ENCODE peak calls at places on chromosomes 4 and X, in four cellular contexts. R is pancreas, D is breast epithelium, F is fibroblast of lung. L is an unnamed sample.

GRCh38 chr4:99536148-99536728 is 25.4 kb downstream of the C4orf17 start:
- DNase-seq in R (peak), D (no peak), F (no peak), L (no peak)

GRCh38 chrX:44245730-44246129 is 97.7 kb downstream of the EFHC2 start:
- DNase-seq in R (no peak), D (no peak), F (no peak), L (no peak)

GRCh38 chr4:74123065-74123728 is 24.2 kb upstream of the CXCL2 start:
- DNase-seq in R (no peak), D (no peak), F (no peak), L (no peak)

GRCh38 chr4:38753021-38753806 is 29.6 kb downstream of the TLR10 start:
- DNase-seq in R (no peak), D (peak), F (peak), L (no peak)

GRCh38 chr4:156941940-156942548 is 29.6 kb downstream of the PDGFC start:
- DNase-seq in R (peak), D (no peak), F (peak), L (no peak)

GRCh38 chrX:130376077-130376476 is 9.4 kb downstream of the GPR119 start:
- DNase-seq in R (no peak), D (no peak), F (no peak), L (no peak)

GRCh38 chrX:8984231-8984630 is 49.7 kb downstream of the FAM9B start:
- DNase-seq in R (no peak), D (no peak), F (no peak), L (no peak)

GRCh38 chrX:39196192-39197102 is 395.2 kb downstream of the MID1IP1 start:
- DNase-seq in R (no peak), D (peak), F (peak), L (peak)

GRCh38 chr4:173564461-173564860 is 34.4 kb upstream of the HAND2 start:
- DNase-seq in R (no peak), D (no peak), F (no peak), L (no peak)

GRCh38 chrX:110241816-110242215 is 76.1 kb downstream of the AMMECR1 start:
- DNase-seq in R (no peak), D (no peak), F (peak), L (no peak)

GRCh38 chr4:95106408-95106928 is 348.7 kb downstream of the BMPR1B start:
- DNase-seq in R (no peak), D (no peak), F (peak), L (no peak)

GRCh38 chr4:156672492-156672891 is 299.1 kb downstream of the PDGFC start:
- DNase-seq in R (no peak), D (no peak), F (peak), L (no peak)

GRCh38 chr4:24979554-24979953 is 51.2 kb downstream of the LGI2 start:
- DNase-seq in R (no peak), D (no peak), F (no peak), L (no peak)

GRCh38 chr4:24394041-24394440 is 190.3 kb downstream of the DHX15 start:
- DNase-seq in R (no peak), D (no peak), F (peak), L (no peak)

GRCh38 chrX:39982927-39983326 is 114.8 kb downstream of the BCOR start:
- DNase-seq in R (no peak), D (no peak), F (no peak), L (no peak)

GRCh38 chrX:135330709-135331108 is 21.4 kb downstream of the ETDC start:
- DNase-seq in R (no peak), D (no peak), F (no peak), L (no peak)

GRCh38 chrX:2589186-2590020 is 88.6 kb upstream of the DHRSX start:
- DNase-seq in R (no peak), D (peak), F (peak), L (no peak)

GRCh38 chr4:156838761-156839160 is 132.8 kb downstream of the PDGFC start:
- DNase-seq in R (no peak), D (no peak), F (peak), L (no peak)

GRCh38 chr4:82380344-82380743 is 6.6 kb upstream of the HNRNPD start:
- DNase-seq in R (no peak), D (peak), F (no peak), L (no peak)

GRCh38 chr4:120977435-120977997 is 55.0 kb upstream of the PRDM5 start:
- DNase-seq in R (no peak), D (no peak), F (peak), L (no peak)

GRCh38 chr4:102531441-102531840 is 30.3 kb downstream of the NFKB1 start:
- DNase-seq in R (no peak), D (no peak), F (peak), L (no peak)
- H3K27ac ChIP-seq in R (no peak), D (no peak), F (no peak), L (no peak)

DNA sequence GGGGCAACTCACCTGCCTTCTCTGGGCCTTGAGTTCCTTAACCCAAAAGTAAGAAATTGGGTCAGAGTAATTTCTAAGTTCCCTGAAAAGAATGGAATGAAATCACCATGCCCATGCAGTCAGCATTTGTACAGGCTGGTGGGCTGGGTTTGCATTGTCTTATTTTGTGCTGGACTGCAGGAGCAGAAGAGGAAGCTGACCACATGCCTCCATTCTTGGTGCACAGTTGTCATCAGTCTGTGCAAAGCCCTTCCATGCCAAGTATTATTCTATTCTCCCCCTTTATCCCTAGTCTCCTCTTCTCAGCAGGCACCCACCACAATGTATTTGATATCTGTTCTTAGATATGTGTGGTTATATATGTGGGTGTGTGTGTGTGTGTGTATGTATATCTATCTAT is 56.4 kb downstream of the FHDC1 start:
- DNase-seq in R (no peak), D (no peak), F (no peak), L (no peak)
- H3K27ac ChIP-seq in R (no peak), D (no peak), F (no peak), L (no peak)

GRCh38 chr4:7922466-7922865 is 17.2 kb downstream of the AFAP1 start:
- DNase-seq in R (no peak), D (no peak), F (no peak), L (no peak)

GRCh38 chr4:7926822-7927221 is 12.8 kb downstream of the AFAP1 start:
- DNase-seq in R (no peak), D (no peak), F (no peak), L (no peak)

GRCh38 chr4:7924163-7924562 is 15.5 kb downstream of the AFAP1 start:
- DNase-seq in R (no peak), D (no peak), F (no peak), L (no peak)

GRCh38 chr4:7928711-7929505 is 10.8 kb downstream of the AFAP1 start:
- DNase-seq in R (no peak), D (no peak), F (no peak), L (no peak)

DNA sequence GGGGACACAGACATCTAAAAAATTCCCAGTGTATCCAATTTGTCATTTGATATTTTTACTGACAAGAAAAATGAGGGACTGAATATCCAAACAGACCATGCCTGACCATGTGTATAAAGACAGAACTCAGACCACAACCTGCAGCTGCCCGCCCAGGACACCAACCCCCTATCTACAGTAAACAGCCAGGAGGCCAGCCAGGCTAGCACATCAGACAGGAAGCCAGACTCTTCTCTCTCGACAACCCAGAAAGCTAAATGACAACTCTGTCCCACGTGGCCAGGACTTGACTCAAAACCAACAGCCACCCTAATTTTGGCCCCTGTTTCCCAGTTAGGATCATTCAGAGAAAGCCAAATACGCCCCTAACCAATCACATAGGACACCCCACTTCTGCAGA is 15.1 kb downstream of the AFAP1 start:
- DNase-seq in R (no peak), D (no peak), F (no peak), L (no peak)
- H3K27ac ChIP-seq in R (no peak), D (no peak), F (no peak), L (no peak)

DNA sequence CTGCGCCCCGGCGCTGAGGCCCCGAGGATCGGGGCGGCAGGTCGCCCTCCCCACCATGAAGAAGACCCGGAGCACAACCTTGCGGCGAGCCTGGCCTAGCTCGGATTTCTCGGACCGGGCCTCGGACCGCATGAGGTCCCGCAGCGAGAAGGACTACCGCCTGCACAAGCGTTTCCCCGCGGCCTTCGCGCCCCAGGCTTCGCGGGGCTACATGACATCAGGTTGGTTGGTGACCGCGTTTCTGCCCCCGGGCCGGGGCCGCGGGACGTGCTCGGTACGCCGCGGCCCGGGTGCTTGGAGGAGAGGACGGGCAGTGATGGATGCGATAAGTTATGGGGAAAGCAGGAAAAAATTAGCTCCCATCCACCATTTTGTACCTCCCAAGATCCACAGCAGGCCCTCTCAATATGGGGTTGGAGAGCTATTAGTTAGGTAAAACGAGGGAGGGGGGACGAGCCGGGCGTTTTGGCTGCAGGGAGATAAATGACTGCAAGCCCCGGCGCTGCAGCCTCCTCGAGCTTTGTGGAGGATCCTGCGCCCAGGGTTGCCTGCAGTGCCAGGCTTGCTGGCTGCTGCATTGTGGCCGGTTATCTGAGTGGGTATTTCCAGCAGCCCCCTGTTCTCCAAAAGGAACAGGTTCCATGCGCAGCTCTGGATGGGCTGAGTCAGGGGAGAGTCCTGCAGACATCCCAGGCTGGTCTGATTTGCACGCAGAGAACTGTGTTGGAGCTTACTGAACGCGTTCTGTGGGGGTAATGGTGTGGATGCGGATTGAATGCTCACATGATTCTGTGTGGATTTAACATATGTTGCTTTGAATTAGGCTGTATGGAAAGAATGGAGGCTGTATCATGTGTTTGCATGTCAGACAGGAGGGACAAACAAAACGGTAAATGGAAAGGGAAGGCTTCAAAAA is 1.9 kb downstream of the STOX2 start:
- DNase-seq in R (peak), D (no peak), F (no peak), L (no peak)
- H3K27ac ChIP-seq in R (no peak), D (peak), F (no peak), L (no peak)

L was measured in effector memory CD4-positive, alpha-beta T cell.